ENCODE peak calls at places on chromosome 11, in four cellular contexts. One of them, this sample, is unnamed.

GRCh38 chr11:128451651-128452470 is 135.5 kb downstream of the ETS1 start:
- DNase-seq in sigmoid colon: peak; percentile 81
- DNase-seq in fibroblast of pulmonary artery: peak; percentile 87
- DNase-seq in stomach: peak; percentile 45
- DNase-seq in this sample: no peak

GRCh38 chr11:71558996-71559395 is 6.4 kb upstream of the KRTAP5-10 start:
- DNase-seq in sigmoid colon: no peak
- DNase-seq in stomach: no peak
- DNase-seq in fibroblast of pulmonary artery: no peak
- DNase-seq in this sample: no peak

GRCh38 chr11:27524155-27524554 is 17.6 kb upstream of the LIN7C start:
- DNase-seq in stomach: no peak
- DNase-seq in fibroblast of pulmonary artery: peak; percentile 40
- DNase-seq in sigmoid colon: no peak
- DNase-seq in this sample: no peak

GRCh38 chr11:33383920-33384209 is 126.7 kb downstream of the HIPK3 start:
- DNase-seq in sigmoid colon: no peak
- DNase-seq in stomach: no peak
- DNase-seq in fibroblast of pulmonary artery: no peak
- DNase-seq in this sample: no peak

GRCh38 chr11:1153951-1154487 is 3.7 kb upstream of the MUC5AC start:
- DNase-seq in fibroblast of pulmonary artery: peak; percentile 91
- DNase-seq in sigmoid colon: peak; percentile 67
- DNase-seq in stomach: peak; percentile 84
- DNase-seq in this sample: peak; percentile 68

GRCh38 chr11:111731839-111732238 is 34.4 kb downstream of the PPP2R1B start:
- DNase-seq in stomach: no peak
- DNase-seq in sigmoid colon: no peak
- DNase-seq in fibroblast of pulmonary artery: no peak
- DNase-seq in this sample: no peak

GRCh38 chr11:40280161-40281054 is 1179.0 kb downstream of the LRRC4C start:
- DNase-seq in sigmoid colon: peak; percentile 76
- DNase-seq in stomach: no peak
- DNase-seq in fibroblast of pulmonary artery: no peak
- DNase-seq in this sample: no peak

GRCh38 chr11:128210148-128210940 is 377.0 kb downstream of the ETS1 start:
- DNase-seq in sigmoid colon: no peak
- DNase-seq in fibroblast of pulmonary artery: peak; percentile 99
- DNase-seq in stomach: no peak
- DNase-seq in this sample: no peak

GRCh38 chr11:133892126-133892525 is 46.8 kb upstream of the SPATA19 start:
- DNase-seq in stomach: no peak
- DNase-seq in sigmoid colon: peak; percentile 24
- DNase-seq in fibroblast of pulmonary artery: no peak
- DNase-seq in this sample: no peak

GRCh38 chr11:111472228-111472627 is 40.0 kb downstream of the BTG4 start:
- DNase-seq in stomach: no peak
- DNase-seq in sigmoid colon: no peak
- DNase-seq in fibroblast of pulmonary artery: no peak
- DNase-seq in this sample: no peak

GRCh38 chr11:45880772-45881570 is 4.5 kb upstream of the MAPK8IP1 start:
- DNase-seq in fibroblast of pulmonary artery: peak; percentile 17
- DNase-seq in stomach: no peak
- DNase-seq in sigmoid colon: peak; percentile 83
- DNase-seq in this sample: no peak

GRCh38 chr11:63683133-63683991 is 2.1 kb downstream of the RTN3 start:
- DNase-seq in stomach: no peak
- DNase-seq in sigmoid colon: no peak
- DNase-seq in fibroblast of pulmonary artery: peak; percentile 44
- DNase-seq in this sample: no peak

GRCh38 chr11:86524603-86525352 is 147.6 kb downstream of the ME3 start:
- DNase-seq in sigmoid colon: no peak
- DNase-seq in stomach: no peak
- DNase-seq in fibroblast of pulmonary artery: peak; percentile 46
- DNase-seq in this sample: no peak

GRCh38 chr11:1507381-1508140 is 21.0 kb upstream of the MOB2 start:
- DNase-seq in stomach: no peak
- DNase-seq in sigmoid colon: no peak
- DNase-seq in fibroblast of pulmonary artery: no peak
- DNase-seq in this sample: no peak

GRCh38 chr11:74471037-74471436 is 3.7 kb upstream of the KCNE3 start:
- DNase-seq in sigmoid colon: no peak
- DNase-seq in stomach: no peak
- DNase-seq in fibroblast of pulmonary artery: no peak
- DNase-seq in this sample: no peak

GRCh38 chr11:18599739-18600230 is at the start of gene MISFA:
- DNase-seq in stomach: no peak
- DNase-seq in sigmoid colon: no peak
- DNase-seq in fibroblast of pulmonary artery: no peak
- DNase-seq in this sample: no peak

GRCh38 chr11:117424781-117425180 is 97.1 kb downstream of the CEP164 start:
- DNase-seq in fibroblast of pulmonary artery: peak; percentile 21
- DNase-seq in sigmoid colon: peak; percentile 33
- DNase-seq in stomach: no peak
- DNase-seq in this sample: no peak

GRCh38 chr11:26507229-26507628 is 64.8 kb downstream of the MUC15 start:
- DNase-seq in fibroblast of pulmonary artery: no peak
- DNase-seq in sigmoid colon: no peak
- DNase-seq in stomach: no peak
- DNase-seq in this sample: no peak

GRCh38 chr11:78428273-78428651 is 10.6 kb upstream of the GAB2 start:
- DNase-seq in stomach: no peak
- DNase-seq in sigmoid colon: no peak
- DNase-seq in fibroblast of pulmonary artery: no peak
- DNase-seq in this sample: no peak

GRCh38 chr11:78427615-78428272 is 10.1 kb upstream of the GAB2 start:
- DNase-seq in sigmoid colon: no peak
- DNase-seq in fibroblast of pulmonary artery: no peak
- DNase-seq in stomach: no peak
- DNase-seq in this sample: no peak

GRCh38 chr11:78428773-78429172 is 11.2 kb upstream of the GAB2 start:
- DNase-seq in sigmoid colon: no peak
- DNase-seq in stomach: no peak
- DNase-seq in fibroblast of pulmonary artery: no peak
- DNase-seq in this sample: no peak

GRCh38 chr11:78429667-78430066 is 12.0 kb upstream of the GAB2 start:
- DNase-seq in sigmoid colon: no peak
- DNase-seq in stomach: no peak
- DNase-seq in fibroblast of pulmonary artery: no peak
- DNase-seq in this sample: no peak

DNA sequence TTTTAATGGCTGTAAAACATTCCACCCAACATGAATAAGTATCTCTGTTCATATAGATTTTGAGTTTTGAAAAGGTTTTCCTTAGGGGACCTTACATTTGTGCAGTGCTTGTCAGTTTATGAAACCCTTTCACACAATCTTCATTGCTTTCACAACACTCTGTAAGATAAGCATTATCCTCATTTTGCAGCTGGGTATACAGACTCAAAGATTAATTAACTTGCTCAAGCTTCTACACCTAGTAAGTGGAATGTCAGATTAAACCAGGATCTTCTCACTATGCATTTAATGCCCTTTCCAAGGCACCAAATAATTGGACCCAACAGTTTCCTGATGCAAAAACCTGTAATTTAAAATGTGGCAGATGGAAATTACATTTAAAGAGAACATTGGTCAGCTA is 11.6 kb upstream of the GAB2 start:
- DNase-seq in stomach: no peak
- DNase-seq in sigmoid colon: no peak
- DNase-seq in fibroblast of pulmonary artery: no peak
- DNase-seq in this sample: no peak
- TF ChIP-seq CTCF in stomach: no peak
- TF ChIP-seq CTCF in sigmoid colon: no peak
- TF ChIP-seq CTCF in fibroblast of pulmonary artery: no peak
- TF ChIP-seq CTCF in this sample: no peak

GRCh38 chr11:4464216-4465159 is 15.4 kb downstream of the OR52K2 start:
- DNase-seq in sigmoid colon: no peak
- DNase-seq in fibroblast of pulmonary artery: no peak
- DNase-seq in stomach: no peak
- DNase-seq in this sample: no peak
- TF ChIP-seq CTCF in sigmoid colon: no peak
- TF ChIP-seq CTCF in fibroblast of pulmonary artery: no peak
- TF ChIP-seq CTCF in stomach: no peak
- TF ChIP-seq CTCF in this sample: no peak

DNA sequence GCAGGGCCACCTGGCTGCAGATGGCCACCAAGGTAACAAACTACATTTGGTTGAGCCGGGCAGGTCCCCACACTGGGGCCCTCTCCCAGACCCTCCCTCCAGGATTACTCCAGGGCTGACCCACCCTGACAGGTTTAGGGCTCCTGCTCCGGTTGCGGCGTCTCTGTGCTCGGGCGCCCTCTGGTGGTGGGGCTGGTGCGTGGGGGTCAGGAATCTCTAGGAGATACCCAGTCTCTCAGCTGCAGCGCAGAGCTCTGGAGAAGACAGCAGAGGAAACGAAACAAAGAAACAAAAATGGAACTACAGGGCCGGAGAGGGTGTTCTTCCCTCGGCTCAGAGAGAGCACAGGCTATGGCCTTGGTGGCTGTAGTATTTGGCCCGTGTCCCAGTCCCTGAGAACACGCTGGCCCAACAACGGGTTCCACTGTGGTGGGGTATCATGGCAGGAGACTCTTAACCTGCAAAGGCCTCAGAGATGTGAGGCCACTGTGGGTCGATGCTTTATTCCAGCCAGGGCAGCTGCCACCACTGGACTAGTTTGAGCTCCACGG is 2.4 kb downstream of the C11orf96 start:
- DNase-seq in stomach: peak; percentile 78
- DNase-seq in sigmoid colon: peak; percentile 86
- DNase-seq in fibroblast of pulmonary artery: peak; percentile 64
- DNase-seq in this sample: peak; percentile 81
- TF ChIP-seq CTCF in stomach: peak; percentile 82
- TF ChIP-seq CTCF in sigmoid colon: peak; percentile 41
- TF ChIP-seq CTCF in fibroblast of pulmonary artery: peak; percentile 73
- TF ChIP-seq CTCF in this sample: peak; percentile 82

GRCh38 chr11:126307706-126308105 is 3.8 kb downstream of the DCPS start:
- DNase-seq in fibroblast of pulmonary artery: peak; percentile 73
- DNase-seq in stomach: no peak
- DNase-seq in sigmoid colon: no peak
- DNase-seq in this sample: no peak
- TF ChIP-seq CTCF in fibroblast of pulmonary artery: peak; percentile 59
- TF ChIP-seq CTCF in stomach: no peak
- TF ChIP-seq CTCF in sigmoid colon: no peak
- TF ChIP-seq CTCF in this sample: peak; percentile 70

DNA sequence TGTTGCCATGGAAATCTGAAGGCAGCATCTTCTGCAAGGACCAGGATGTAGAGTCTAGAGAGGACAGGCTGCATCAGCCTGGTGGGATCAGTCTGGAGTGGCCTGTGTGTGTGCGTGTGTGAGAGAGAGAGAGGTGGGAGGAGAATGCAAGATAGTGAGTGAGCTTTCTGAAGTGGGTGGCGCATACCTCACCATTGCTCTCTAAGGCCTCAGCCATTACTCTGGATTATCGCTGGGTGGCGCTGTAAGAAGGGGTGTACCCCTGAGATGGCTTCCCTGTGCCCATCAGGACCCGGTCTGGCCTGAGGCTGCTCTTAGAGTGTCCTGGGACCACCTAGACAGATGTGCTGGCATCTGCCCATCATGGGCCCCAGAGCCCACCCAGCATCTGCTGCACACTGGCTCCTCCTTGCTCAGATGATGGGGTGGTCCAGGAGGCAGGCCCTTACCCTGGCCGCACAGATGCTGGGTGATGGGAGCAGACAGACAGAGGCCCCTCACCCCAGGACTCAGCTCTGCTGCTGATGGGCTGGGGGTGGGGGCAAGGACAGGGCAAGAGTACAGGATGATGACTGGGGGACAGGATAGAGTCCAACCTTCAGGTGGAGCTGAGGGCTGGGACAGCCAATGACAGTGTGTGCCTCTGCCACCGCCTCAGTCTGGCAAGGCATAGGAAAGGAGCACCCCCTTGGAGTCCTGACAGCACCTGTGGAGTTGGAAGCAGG is 25.7 kb upstream of the TUB start:
- DNase-seq in fibroblast of pulmonary artery: no peak
- DNase-seq in sigmoid colon: peak; percentile 60
- DNase-seq in stomach: peak; percentile 10
- DNase-seq in this sample: peak; percentile 62
- TF ChIP-seq CTCF in fibroblast of pulmonary artery: peak; percentile 13
- TF ChIP-seq CTCF in sigmoid colon: no peak
- TF ChIP-seq CTCF in stomach: no peak
- TF ChIP-seq CTCF in this sample: no peak

DNA sequence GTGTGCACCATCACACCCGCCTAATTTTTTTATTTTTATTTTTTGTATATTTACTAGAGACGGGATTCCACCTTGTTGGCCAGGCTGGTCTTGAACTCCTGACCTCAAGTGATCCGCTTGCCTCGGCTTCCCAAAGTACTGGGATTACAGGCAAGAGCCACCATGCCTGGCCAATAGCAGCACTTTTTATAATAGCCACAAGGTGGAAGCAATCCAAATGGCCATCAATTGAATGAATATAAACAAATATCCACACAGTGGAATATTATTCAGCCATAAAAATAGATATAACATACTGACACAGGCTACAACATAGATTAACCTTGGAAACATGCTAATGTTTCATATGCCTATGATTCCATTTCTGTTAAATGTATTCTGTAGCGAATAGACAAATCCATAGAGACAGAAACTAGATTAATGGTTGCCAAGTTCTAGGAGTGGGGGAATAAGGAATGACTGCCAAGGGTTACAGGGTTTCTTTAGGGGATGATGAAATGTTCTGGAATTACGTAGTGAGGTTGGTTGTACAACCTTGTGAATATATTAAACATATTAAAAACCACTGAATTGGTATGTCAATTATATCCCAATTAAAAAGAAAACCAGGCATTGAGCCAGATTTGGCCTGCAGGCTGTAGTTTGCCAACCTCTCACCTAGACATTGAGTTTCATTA is 4.8 kb downstream of the VPS51 start:
- DNase-seq in stomach: no peak
- DNase-seq in fibroblast of pulmonary artery: peak; percentile 60
- DNase-seq in sigmoid colon: no peak
- DNase-seq in this sample: no peak
- TF ChIP-seq CTCF in stomach: no peak
- TF ChIP-seq CTCF in fibroblast of pulmonary artery: peak; percentile 16
- TF ChIP-seq CTCF in sigmoid colon: no peak
- TF ChIP-seq CTCF in this sample: peak; percentile 51

DNA sequence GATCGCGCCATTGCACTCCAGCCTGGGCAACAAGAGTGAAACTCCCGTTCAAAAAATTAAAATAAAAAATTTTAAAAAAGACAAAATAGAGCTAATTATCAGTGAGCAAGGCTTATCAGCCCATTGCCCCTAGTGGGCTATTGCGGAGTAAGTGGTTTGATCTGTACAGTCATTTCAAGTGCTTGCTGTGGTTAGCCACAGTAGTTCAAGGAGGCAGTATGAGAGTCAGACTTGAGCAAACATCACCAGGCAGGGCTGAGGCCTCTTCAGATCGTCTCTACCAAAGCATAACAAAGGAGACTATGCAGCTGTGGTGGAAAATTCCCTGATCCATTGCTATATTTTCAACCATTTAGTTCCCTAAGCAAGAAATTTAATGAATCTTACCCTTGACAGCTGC is 4.3 kb upstream of the SBF2 start:
- DNase-seq in sigmoid colon: no peak
- DNase-seq in stomach: no peak
- DNase-seq in fibroblast of pulmonary artery: peak; percentile 57
- DNase-seq in this sample: no peak
- TF ChIP-seq CTCF in sigmoid colon: no peak
- TF ChIP-seq CTCF in stomach: no peak
- TF ChIP-seq CTCF in fibroblast of pulmonary artery: peak; percentile 6
- TF ChIP-seq CTCF in this sample: peak; percentile 50

This sample was measured in type B pancreatic cell.